ENCODE peak calls at places on chromosomes 13 and 19, in ten cellular contexts. R, U, F, X, W, O, B, G, S and J are unnamed samples.

GRCh38 chr13:33137726-33138125 is 121.5 kb downstream of the KL start:
- DNase-seq in R (no peak), U (no peak), F (no peak), X (no peak), W (no peak), O (no peak), B (no peak), G (no peak), S (no peak), J (no peak)

GRCh38 chr13:100542546-100543156 is 45.9 kb downstream of the GGACT start:
- DNase-seq in R (no peak), U (no peak), F (no peak), X (peak; percentile 71), W (peak; percentile 52), O (peak; percentile 50), B (no peak), G (peak; percentile 41), S (peak; percentile 9), J (peak; percentile 14)

GRCh38 chr13:93925976-93926375 is 553.5 kb downstream of the DCT start:
- DNase-seq in R (no peak), U (no peak), F (no peak), X (no peak), W (no peak), O (no peak), B (no peak), G (no peak), S (no peak), J (no peak)

GRCh38 chr13:73625562-73626339 is 508.5 kb downstream of the KLF12 start:
- DNase-seq in R (no peak), U (no peak), F (no peak), X (no peak), W (no peak), O (no peak), B (no peak), G (no peak), S (no peak), J (no peak)

GRCh38 chr19:16594131-16594586 is 21.9 kb upstream of the SLC35E1 start:
- DNase-seq in R (no peak), U (no peak), F (no peak), X (no peak), W (no peak), O (no peak), B (no peak), G (peak; percentile 71), S (no peak), J (no peak)

GRCh38 chr13:107590556-107590955 is 624.8 kb downstream of the LIG4 start:
- DNase-seq in R (no peak), U (no peak), F (no peak), X (peak; percentile 32), W (no peak), O (no peak), B (no peak), G (no peak), S (no peak), J (no peak)

GRCh38 chr13:49754146-49754545 is 38.3 kb downstream of the KPNA3 start:
- DNase-seq in R (no peak), U (no peak), F (no peak), X (no peak), W (no peak), O (no peak), B (no peak), G (no peak), S (no peak), J (no peak)

GRCh38 chr13:111526922-111527321 is 206.5 kb downstream of the TEX29 start:
- DNase-seq in R (no peak), U (no peak), F (no peak), X (no peak), W (no peak), O (no peak), B (no peak), G (no peak), S (no peak), J (no peak)

GRCh38 chr19:48556163-48556562 is 4.2 kb downstream of the SULT2B1 start:
- DNase-seq in R (no peak), U (no peak), F (no peak), X (peak; percentile 47), W (peak; percentile 72), O (peak; percentile 60), B (no peak), G (no peak), S (no peak), J (no peak)

GRCh38 chr19:48556825-48557224 is 4.9 kb downstream of the SULT2B1 start:
- DNase-seq in R (no peak), U (no peak), F (no peak), X (no peak), W (no peak), O (no peak), B (no peak), G (no peak), S (no peak), J (no peak)

GRCh38 chr19:48560095-48560530 is 8.1 kb downstream of the SULT2B1 start:
- DNase-seq in R (no peak), U (no peak), F (no peak), X (no peak), W (no peak), O (no peak), B (no peak), G (no peak), S (no peak), J (no peak)

GRCh38 chr19:48561412-48561811 is 9.4 kb downstream of the SULT2B1 start:
- DNase-seq in R (no peak), U (no peak), F (no peak), X (no peak), W (no peak), O (no peak), B (no peak), G (no peak), S (no peak), J (no peak)

DNA sequence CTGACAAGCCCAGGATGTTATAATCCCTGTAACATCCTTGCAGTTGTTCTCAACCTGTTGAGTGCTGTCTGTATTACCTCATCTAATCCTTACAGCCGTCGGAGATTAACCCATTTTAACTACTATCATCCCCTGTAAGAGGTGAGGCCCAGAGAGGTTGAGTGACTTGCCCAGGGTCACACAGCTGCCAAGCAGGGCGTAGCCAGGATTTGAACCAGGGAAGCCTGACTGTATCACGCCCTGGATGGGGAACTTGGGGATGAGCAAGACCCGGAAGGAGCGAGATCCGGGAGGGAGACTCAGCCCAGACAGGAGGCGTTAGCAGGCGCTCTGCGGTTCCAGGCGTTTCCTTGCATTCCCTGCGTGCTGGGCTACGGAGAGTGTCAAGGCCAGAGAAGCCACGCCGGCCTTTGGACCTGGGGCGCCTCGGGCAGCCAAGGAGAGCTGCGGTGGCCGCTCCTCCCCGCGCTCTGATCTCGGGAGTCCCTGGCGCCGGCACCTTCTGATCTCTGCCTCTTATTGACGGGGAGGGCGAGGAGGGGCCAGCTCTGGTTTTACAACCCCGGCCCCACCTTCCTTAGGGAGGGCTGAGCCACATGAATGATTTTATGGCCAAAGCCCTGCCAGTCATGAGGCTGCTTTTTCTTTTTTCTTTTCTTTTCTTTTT is 6.2 kb downstream of the SULT2B1 start:
- DNase-seq in R (no peak), U (no peak), F (no peak), X (peak; percentile 22), W (peak; percentile 31), O (peak; percentile 57), B (peak; percentile 36), G (no peak), S (no peak), J (no peak)
- TF ChIP-seq CTCF in R (no peak), U (no peak), F (no peak), X (no peak), W (no peak), O (no peak), B (no peak), G (no peak), S (no peak), J (no peak)

GRCh38 chr19:48624791-48625723 is 5.8 kb downstream of the SPHK2 start:
- DNase-seq in R (no peak), U (peak; percentile 69), F (no peak), X (no peak), W (no peak), O (no peak), B (no peak), G (no peak), S (no peak), J (no peak)
- TF ChIP-seq CTCF in R (no peak), U (no peak), F (no peak), X (no peak), W (no peak), O (no peak), B (no peak), G (no peak), S (no peak), J (no peak)

DNA sequence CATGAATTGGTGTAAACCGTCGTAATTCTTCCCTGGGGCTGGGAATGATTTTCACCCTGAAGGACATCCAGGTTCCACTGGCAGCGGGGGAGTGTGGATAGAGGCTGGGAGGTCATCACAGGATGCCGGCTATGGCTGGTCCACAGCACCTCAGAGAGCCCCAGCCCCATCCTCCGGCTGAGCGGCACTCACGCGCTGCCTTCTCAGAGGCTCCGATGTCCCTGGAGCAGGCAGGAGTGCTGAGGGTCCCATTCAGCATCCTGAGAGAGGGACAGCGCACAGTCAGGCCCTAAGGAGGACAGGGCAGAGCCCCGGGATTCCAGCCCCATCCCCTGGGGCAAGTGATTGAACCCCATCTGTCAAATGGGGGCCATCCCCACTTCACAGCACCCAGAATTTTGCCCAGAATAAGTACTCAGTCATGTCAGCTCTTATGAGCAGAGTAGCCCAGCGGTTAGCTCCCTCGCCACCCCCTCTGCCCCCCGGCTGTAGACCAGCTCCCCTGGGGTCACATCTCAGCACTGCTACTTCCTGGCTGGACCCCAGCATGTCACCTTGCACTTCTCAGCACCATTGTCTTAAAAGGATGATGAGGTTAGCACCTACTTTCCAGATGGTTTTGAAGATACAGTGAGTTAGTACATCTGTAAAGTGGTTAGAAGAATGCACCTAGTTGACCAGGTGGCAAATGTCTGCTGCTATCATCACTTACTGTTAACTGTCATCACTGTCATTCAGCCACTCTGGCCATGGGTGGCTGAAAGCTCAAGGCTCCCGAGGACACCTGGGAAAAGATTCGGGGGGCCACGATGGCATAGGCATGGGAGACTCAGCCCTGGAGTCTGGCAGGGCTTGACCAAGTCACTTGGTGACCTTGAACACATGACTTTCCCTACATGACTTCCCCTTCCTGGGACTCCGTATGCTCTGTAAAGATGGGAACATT is 11.9 kb downstream of the GRAMD1A start:
- DNase-seq in R (no peak), U (no peak), F (no peak), X (no peak), W (no peak), O (no peak), B (no peak), G (no peak), S (no peak), J (no peak)
- TF ChIP-seq CTCF in R (no peak), U (no peak), F (no peak), X (no peak), W (no peak), O (no peak), B (no peak), G (no peak), S (no peak), J (no peak)

DNA sequence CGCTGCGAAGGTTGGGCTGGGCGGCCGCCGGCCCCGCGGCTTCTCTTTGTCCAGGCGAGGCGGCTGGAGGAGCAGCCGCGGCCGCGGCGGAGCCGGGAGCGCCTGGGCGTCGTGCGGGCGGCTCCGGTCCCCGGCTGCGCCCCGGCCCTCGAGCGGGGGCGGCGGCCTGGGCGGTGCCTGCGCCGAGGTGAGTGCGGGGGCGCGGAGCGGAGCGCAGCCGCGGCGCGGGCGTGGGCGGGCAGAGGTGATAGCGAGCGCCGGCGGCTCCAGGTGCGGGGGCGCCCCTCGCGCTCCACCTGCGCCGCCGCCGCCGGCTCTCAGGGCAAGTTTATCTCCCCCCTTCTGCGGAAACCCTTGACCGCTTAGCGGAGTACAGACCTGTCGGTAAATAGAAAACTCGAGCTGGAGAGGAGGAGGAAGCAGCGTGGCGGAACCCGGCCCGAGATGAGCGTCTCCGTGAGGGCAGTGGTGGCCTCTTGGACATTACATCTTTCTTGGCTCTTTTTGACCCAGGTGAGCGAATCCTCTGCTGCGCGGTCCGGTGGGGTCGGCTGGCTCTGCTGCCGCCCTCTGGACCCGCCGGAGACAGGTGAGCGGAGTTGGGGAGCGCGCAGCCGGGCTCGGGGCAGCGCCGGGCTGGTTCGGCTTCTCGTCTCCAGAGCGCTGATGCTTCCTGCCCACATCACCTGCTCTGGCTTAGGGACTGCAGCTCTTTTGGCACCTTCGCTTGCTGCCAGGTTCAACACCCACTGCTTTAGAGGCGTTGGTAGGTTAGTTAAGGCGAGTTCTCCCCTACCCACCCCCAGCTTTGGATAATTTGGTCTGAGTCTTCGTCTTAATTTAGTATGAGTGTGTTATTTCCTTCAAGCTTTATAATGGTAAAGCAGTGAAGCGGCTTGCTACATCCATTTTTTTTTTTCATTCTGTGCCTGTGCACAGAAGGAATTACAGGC is at the start of gene MTUS2:
- DNase-seq in R (no peak), U (no peak), F (no peak), X (no peak), W (no peak), O (no peak), B (no peak), G (peak; percentile 29), S (no peak), J (no peak)
- TF ChIP-seq CTCF in R (no peak), U (no peak), F (no peak), X (no peak), W (no peak), O (no peak), B (no peak), G (no peak), S (no peak), J (no peak)